ENCODE peak calls at places on chromosomes 7 and 10, in seven cellular contexts. Y is GM12878, B is HL-60, O is SK-N-SH, U is HepG2, C is endothelial cell of umbilical vein, K is K562. Q is an unnamed sample.

GRCh38 chr7:127609297-127609696 is 8.6 kb downstream of the PAX4 start:
- DNase-seq in Y (no peak), B (no peak), O (no peak), U (no peak), C (no peak), K (no peak), Q (no peak)

GRCh38 chr10:21599582-21599981 is 65.5 kb downstream of the MLLT10 start:
- DNase-seq in Y (no peak), B (no peak), O (no peak), U (no peak), C (no peak), K (no peak), Q (no peak)

GRCh38 chr7:109956916-109957315 is 1134.0 kb upstream of the LRRN3 start:
- DNase-seq in Y (no peak), B (no peak), O (no peak), U (no peak), C (no peak), K (no peak), Q (no peak)

GRCh38 chr7:27476493-27476892 is 186.2 kb downstream of the HIBADH start:
- DNase-seq in Y (no peak), B (no peak), O (no peak), U (no peak), C (no peak), K (no peak), Q (no peak)

GRCh38 chr10:132335189-132336063 is 3.4 kb downstream of the LRRC27 start:
- DNase-seq in Y (peak; percentile 65), B (peak; percentile 77), O (no peak), U (peak; percentile 95), C (no peak), K (peak; percentile 80), Q (no peak)

GRCh38 chr10:124523301-124523871 is 61.8 kb downstream of the LHPP start:
- DNase-seq in Y (no peak), B (no peak), O (no peak), U (no peak), C (peak; percentile 25), K (no peak), Q (no peak)

GRCh38 chr10:4984223-4984622 is 19.4 kb downstream of the AKR1C2 start:
- DNase-seq in Y (no peak), B (no peak), O (no peak), U (no peak), C (no peak), K (no peak), Q (no peak)

GRCh38 chr10:61248013-61248412 is 205.2 kb downstream of the TMEM26 start:
- DNase-seq in Y (no peak), B (no peak), O (no peak), U (no peak), C (no peak), K (no peak), Q (no peak)

GRCh38 chr10:127452568-127452967 is 96.5 kb upstream of the NPS start:
- DNase-seq in Y (no peak), B (no peak), O (no peak), U (no peak), C (no peak), K (no peak), Q (no peak)

GRCh38 chr7:83413831-83414230 is 235.1 kb downstream of the SEMA3E start:
- DNase-seq in Y (no peak), B (no peak), O (peak; percentile 17), U (no peak), C (peak; percentile 7), K (no peak), Q (no peak)

GRCh38 chr10:27625452-27626345 is 119.9 kb downstream of the MKX start:
- DNase-seq in Y (no peak), B (no peak), O (no peak), U (no peak), C (no peak), K (no peak), Q (no peak)

GRCh38 chr7:490461-491291 is 29.0 kb downstream of the PDGFA start:
- DNase-seq in Y (peak; percentile 8), B (no peak), O (no peak), U (no peak), C (no peak), K (no peak), Q (no peak)

GRCh38 chr7:37550426-37550825 is 101.8 kb upstream of the ELMO1 start:
- DNase-seq in Y (no peak), B (no peak), O (no peak), U (no peak), C (no peak), K (no peak), Q (no peak)

GRCh38 chr7:98617960-98618418 is 904 bp downstream of the NPTX2 start:
- DNase-seq in Y (no peak), B (no peak), O (peak; percentile 73), U (no peak), C (no peak), K (no peak), Q (no peak)

GRCh38 chr10:35770817-35771355 is 128.8 kb upstream of the FZD8 start:
- DNase-seq in Y (no peak), B (no peak), O (no peak), U (no peak), C (no peak), K (no peak), Q (no peak)

GRCh38 chr10:35768731-35769130 is 126.6 kb upstream of the FZD8 start:
- DNase-seq in Y (no peak), B (no peak), O (no peak), U (no peak), C (no peak), K (no peak), Q (no peak)

GRCh38 chr10:35768011-35768410 is 125.9 kb upstream of the FZD8 start:
- DNase-seq in Y (no peak), B (no peak), O (no peak), U (no peak), C (no peak), K (no peak), Q (no peak)

GRCh38 chr10:35765996-35766395 is 123.9 kb upstream of the FZD8 start:
- DNase-seq in Y (no peak), B (no peak), O (no peak), U (no peak), C (no peak), K (no peak), Q (no peak)

GRCh38 chr10:35765039-35765662 is 123.1 kb upstream of the FZD8 start:
- DNase-seq in Y (no peak), B (no peak), O (no peak), U (no peak), C (no peak), K (peak; percentile 20), Q (no peak)
- TF ChIP-seq POLR2AphosphoS5 in Y (no peak), B (no peak), O (no peak), U (no peak), C (no peak), K (no peak), Q (no peak)

DNA sequence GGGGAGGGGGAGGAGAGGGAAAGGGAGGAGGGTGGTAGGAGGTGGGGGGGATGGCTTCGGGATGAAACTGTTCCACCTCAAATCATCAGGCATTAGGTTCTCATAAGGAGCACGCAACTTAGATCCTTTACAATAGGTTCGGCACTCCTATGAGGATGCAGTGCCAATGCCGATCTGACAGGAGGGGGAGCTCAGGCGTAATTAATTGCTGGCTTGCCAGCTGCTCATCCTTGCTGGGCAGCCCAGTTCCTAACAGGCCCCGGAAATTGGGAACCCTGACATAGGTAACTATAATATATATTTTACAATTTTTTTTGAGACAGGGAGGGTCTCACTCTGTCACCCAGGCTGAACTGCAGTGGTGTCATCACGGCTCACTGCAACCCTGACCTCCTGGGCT is 118.8 kb upstream of the SFMBT2 start:
- DNase-seq in Y (no peak), B (no peak), O (peak; percentile 67), U (peak; percentile 41), C (no peak), K (no peak), Q (no peak)
- TF ChIP-seq CTCF in Y (no peak), B (no peak), O (peak; percentile 29), U (peak; percentile 77), C (no peak), K (no peak), Q (no peak)

GRCh38 chr7:151129141-151129835 is 38.2 kb downstream of the GBX1 start:
- DNase-seq in Y (no peak), B (no peak), O (no peak), U (no peak), C (no peak), K (no peak), Q (no peak)

GRCh38 chr7:151131284-151131621 is 36.2 kb downstream of the GBX1 start:
- DNase-seq in Y (no peak), B (no peak), O (no peak), U (no peak), C (no peak), K (no peak), Q (no peak)

GRCh38 chr7:151131622-151132293 is 35.7 kb downstream of the GBX1 start:
- DNase-seq in Y (no peak), B (no peak), O (peak; percentile 87), U (no peak), C (no peak), K (no peak), Q (no peak)

GRCh38 chr7:151129882-151130591 is 37.5 kb downstream of the GBX1 start:
- DNase-seq in Y (no peak), B (no peak), O (no peak), U (no peak), C (no peak), K (no peak), Q (no peak)

DNA sequence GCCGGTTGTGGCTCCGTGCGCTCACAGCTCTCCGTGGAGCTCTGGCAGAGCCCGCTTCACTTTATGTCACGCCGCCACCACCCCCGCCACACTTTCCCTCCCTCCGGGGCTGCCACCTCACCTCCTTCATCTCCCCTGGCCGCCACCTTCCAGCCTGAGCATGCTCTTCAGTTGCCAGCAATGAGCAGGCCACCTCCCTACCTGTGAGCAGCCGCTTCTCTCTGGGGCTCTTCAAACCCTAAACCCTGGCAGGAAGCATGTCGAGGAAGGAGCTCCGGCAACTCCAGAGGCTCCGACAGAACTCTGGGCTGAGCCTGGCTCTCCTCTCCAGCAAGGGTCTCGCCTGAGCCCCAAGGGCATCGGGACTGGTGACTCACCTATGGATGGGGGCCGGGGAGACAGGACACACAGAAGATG is 36.7 kb downstream of the GBX1 start:
- DNase-seq in Y (no peak), B (no peak), O (no peak), U (no peak), C (no peak), K (no peak), Q (no peak)
- H3K4me3 ChIP-seq in Y (no peak overlapping the region), B (no peak overlapping the region), O (no peak overlapping the region), U (no peak overlapping the region), C (no peak overlapping the region), K (no peak overlapping the region), Q (no peak overlapping the region)

DNA sequence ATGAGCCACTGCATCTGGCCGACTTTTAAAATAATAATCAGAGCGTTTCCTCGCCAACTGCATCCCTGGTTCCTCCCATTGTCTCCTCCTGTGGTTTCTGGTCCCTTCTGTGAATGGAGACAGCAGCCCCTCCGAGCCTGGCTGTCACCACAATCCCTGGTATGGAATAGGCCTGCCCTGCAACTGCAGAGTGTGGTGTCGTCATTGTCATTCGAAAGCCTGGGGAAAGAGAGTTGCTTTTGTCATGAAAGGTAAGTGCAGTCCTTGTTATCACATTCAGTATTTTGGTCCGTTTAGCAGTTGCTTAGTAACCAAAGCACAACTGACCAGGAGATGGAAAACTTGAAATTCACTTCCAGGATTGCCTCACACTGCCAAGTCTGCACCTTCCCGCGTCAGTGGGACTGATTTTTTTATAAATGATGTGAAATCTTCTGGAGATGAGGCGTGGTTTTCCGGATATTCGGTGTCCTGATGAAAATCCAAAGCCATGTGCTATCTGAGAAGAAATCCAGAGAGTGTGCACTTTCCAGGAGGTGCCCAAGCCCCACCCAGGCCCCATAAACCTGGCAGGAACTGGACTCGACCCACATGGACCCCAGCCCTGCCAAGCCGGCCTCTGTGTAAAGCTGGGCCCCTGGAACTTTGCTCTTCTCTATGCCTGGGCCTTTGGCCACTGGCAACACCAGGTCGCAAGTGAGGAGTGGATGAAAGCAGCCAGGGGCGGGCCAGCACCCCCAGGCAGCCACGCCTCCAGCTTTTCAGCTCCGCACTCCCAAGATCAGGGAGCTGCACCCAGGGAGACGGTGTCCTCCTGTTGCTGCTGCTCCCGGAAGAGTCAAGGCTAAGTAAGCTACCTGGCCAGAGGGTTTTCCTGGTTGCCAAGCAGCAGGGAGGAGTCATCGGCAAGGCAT is 133.7 kb upstream of the SH2B2 start:
- DNase-seq in Y (no peak), B (no peak), O (no peak), U (peak; percentile 94), C (peak; percentile 22), K (no peak), Q (no peak)
- TF ChIP-seq POLR2AphosphoS5 in Y (no peak), B (no peak), O (no peak), U (peak; percentile 62), C (no peak), K (no peak), Q (no peak)

Q was measured in vagina.